ENCODE peak calls at places on chromosomes 6 and 20, in ten cellular contexts. One of them, this sample, is unnamed.

GRCh38 chr6:122388945-122389344 is 10.5 kb upstream of the HSF2 start:
- DNase-seq in esophagus squamous epithelium: no peak
- DNase-seq in fibroblast of pulmonary artery: no peak
- DNase-seq in AG09309: no peak
- DNase-seq in left lung: no peak
- DNase-seq in mammary epithelial cell: no peak
- DNase-seq in breast epithelium: no peak
- DNase-seq in adrenal gland: no peak
- DNase-seq in bronchial epithelial cell: no peak
- DNase-seq in sigmoid colon: no peak
- DNase-seq in this sample: no peak

GRCh38 chr6:30743099-30744053 is 889 bp upstream of the FLOT1 start:
- DNase-seq in esophagus squamous epithelium: no peak
- DNase-seq in fibroblast of pulmonary artery: peak; percentile 44
- DNase-seq in AG09309: no peak
- DNase-seq in left lung: peak; percentile 84
- DNase-seq in mammary epithelial cell: peak; percentile 50
- DNase-seq in breast epithelium: no peak
- DNase-seq in adrenal gland: peak; percentile 66
- DNase-seq in bronchial epithelial cell: no peak
- DNase-seq in sigmoid colon: peak; percentile 79
- DNase-seq in this sample: peak; percentile 64

GRCh38 chr20:53032021-53033001 is 60.2 kb downstream of the TSHZ2 start:
- DNase-seq in esophagus squamous epithelium: no peak
- DNase-seq in fibroblast of pulmonary artery: peak; percentile 94
- DNase-seq in AG09309: peak; percentile 86
- DNase-seq in left lung: no peak
- DNase-seq in mammary epithelial cell: peak; percentile 87
- DNase-seq in breast epithelium: no peak
- DNase-seq in adrenal gland: peak; percentile 87
- DNase-seq in bronchial epithelial cell: peak; percentile 85
- DNase-seq in sigmoid colon: peak; percentile 79
- DNase-seq in this sample: no peak

GRCh38 chr6:116144590-116144989 is 18.7 kb upstream of the COL10A1 start:
- DNase-seq in esophagus squamous epithelium: no peak
- DNase-seq in fibroblast of pulmonary artery: peak; percentile 77
- DNase-seq in AG09309: peak; percentile 53
- DNase-seq in left lung: no peak
- DNase-seq in mammary epithelial cell: peak; percentile 71
- DNase-seq in breast epithelium: no peak
- DNase-seq in adrenal gland: no peak
- DNase-seq in bronchial epithelial cell: peak; percentile 63
- DNase-seq in sigmoid colon: no peak
- DNase-seq in this sample: no peak

GRCh38 chr6:8383584-8383983 is 51.8 kb downstream of the SLC35B3 start:
- DNase-seq in esophagus squamous epithelium: no peak
- DNase-seq in fibroblast of pulmonary artery: no peak
- DNase-seq in AG09309: no peak
- DNase-seq in left lung: no peak
- DNase-seq in mammary epithelial cell: no peak
- DNase-seq in breast epithelium: no peak
- DNase-seq in adrenal gland: no peak
- DNase-seq in bronchial epithelial cell: no peak
- DNase-seq in sigmoid colon: no peak
- DNase-seq in this sample: no peak

GRCh38 chr6:422423-423061 is 31.0 kb downstream of the IRF4 start:
- DNase-seq in esophagus squamous epithelium: no peak
- DNase-seq in fibroblast of pulmonary artery: peak; percentile 63
- DNase-seq in AG09309: peak; percentile 57
- DNase-seq in left lung: no peak
- DNase-seq in mammary epithelial cell: peak; percentile 91
- DNase-seq in breast epithelium: no peak
- DNase-seq in adrenal gland: peak; percentile 67
- DNase-seq in bronchial epithelial cell: peak; percentile 97
- DNase-seq in sigmoid colon: no peak
- DNase-seq in this sample: peak; percentile 76

GRCh38 chr20:5402903-5403531 is 86.3 kb upstream of the PROKR2 start:
- DNase-seq in esophagus squamous epithelium: no peak
- DNase-seq in fibroblast of pulmonary artery: peak; percentile 24
- DNase-seq in AG09309: no peak
- DNase-seq in left lung: no peak
- DNase-seq in mammary epithelial cell: peak; percentile 11
- DNase-seq in breast epithelium: no peak
- DNase-seq in adrenal gland: no peak
- DNase-seq in bronchial epithelial cell: peak; percentile 27
- DNase-seq in sigmoid colon: no peak
- DNase-seq in this sample: peak; percentile 51

GRCh38 chr6:118722820-118723526 is 71.6 kb upstream of the CEP85L start:
- DNase-seq in esophagus squamous epithelium: no peak
- DNase-seq in fibroblast of pulmonary artery: no peak
- DNase-seq in AG09309: no peak
- DNase-seq in left lung: no peak
- DNase-seq in mammary epithelial cell: peak; percentile 70
- DNase-seq in breast epithelium: no peak
- DNase-seq in adrenal gland: no peak
- DNase-seq in bronchial epithelial cell: peak; percentile 59
- DNase-seq in sigmoid colon: no peak
- DNase-seq in this sample: no peak

GRCh38 chr6:47862731-47863130 is 80.9 kb downstream of the OPN5 start:
- DNase-seq in esophagus squamous epithelium: no peak
- DNase-seq in fibroblast of pulmonary artery: no peak
- DNase-seq in AG09309: no peak
- DNase-seq in left lung: no peak
- DNase-seq in mammary epithelial cell: no peak
- DNase-seq in breast epithelium: no peak
- DNase-seq in adrenal gland: no peak
- DNase-seq in bronchial epithelial cell: no peak
- DNase-seq in sigmoid colon: no peak
- DNase-seq in this sample: no peak

GRCh38 chr6:3297909-3298308 is 39.2 kb downstream of the PSMG4 start:
- DNase-seq in esophagus squamous epithelium: no peak
- DNase-seq in fibroblast of pulmonary artery: no peak
- DNase-seq in AG09309: no peak
- DNase-seq in left lung: no peak
- DNase-seq in mammary epithelial cell: no peak
- DNase-seq in breast epithelium: peak; percentile 28
- DNase-seq in adrenal gland: no peak
- DNase-seq in bronchial epithelial cell: no peak
- DNase-seq in sigmoid colon: peak; percentile 54
- DNase-seq in this sample: no peak

GRCh38 chr6:18492957-18493356 is 105.8 kb downstream of the RNF144B start:
- DNase-seq in esophagus squamous epithelium: no peak
- DNase-seq in fibroblast of pulmonary artery: no peak
- DNase-seq in AG09309: no peak
- DNase-seq in left lung: no peak
- DNase-seq in mammary epithelial cell: no peak
- DNase-seq in breast epithelium: no peak
- DNase-seq in adrenal gland: no peak
- DNase-seq in bronchial epithelial cell: no peak
- DNase-seq in sigmoid colon: no peak
- DNase-seq in this sample: no peak

GRCh38 chr20:53899351-53900167 is 170.8 kb downstream of the BCAS1 start:
- DNase-seq in esophagus squamous epithelium: no peak
- DNase-seq in fibroblast of pulmonary artery: peak; percentile 58
- DNase-seq in AG09309: no peak
- DNase-seq in left lung: no peak
- DNase-seq in mammary epithelial cell: peak; percentile 96
- DNase-seq in breast epithelium: no peak
- DNase-seq in adrenal gland: peak; percentile 60
- DNase-seq in bronchial epithelial cell: peak; percentile 78
- DNase-seq in sigmoid colon: no peak
- DNase-seq in this sample: peak; percentile 88

GRCh38 chr6:80527552-80528052 is 421.1 kb downstream of the BCKDHB start:
- DNase-seq in esophagus squamous epithelium: no peak
- DNase-seq in fibroblast of pulmonary artery: no peak
- DNase-seq in AG09309: no peak
- DNase-seq in left lung: no peak
- DNase-seq in mammary epithelial cell: peak; percentile 40
- DNase-seq in breast epithelium: no peak
- DNase-seq in adrenal gland: no peak
- DNase-seq in bronchial epithelial cell: peak; percentile 81
- DNase-seq in sigmoid colon: no peak
- DNase-seq in this sample: no peak

GRCh38 chr6:75412937-75413662 is 80.5 kb downstream of the FILIP1 start:
- DNase-seq in esophagus squamous epithelium: no peak
- DNase-seq in fibroblast of pulmonary artery: peak; percentile 58
- DNase-seq in AG09309: no peak
- DNase-seq in left lung: no peak
- DNase-seq in mammary epithelial cell: no peak
- DNase-seq in breast epithelium: no peak
- DNase-seq in adrenal gland: no peak
- DNase-seq in bronchial epithelial cell: no peak
- DNase-seq in sigmoid colon: no peak
- DNase-seq in this sample: no peak

GRCh38 chr20:51043811-51044210 is 20.9 kb upstream of the KCNG1 start:
- DNase-seq in esophagus squamous epithelium: no peak
- DNase-seq in fibroblast of pulmonary artery: no peak
- DNase-seq in AG09309: no peak
- DNase-seq in left lung: no peak
- DNase-seq in mammary epithelial cell: peak; percentile 46
- DNase-seq in breast epithelium: peak; percentile 19
- DNase-seq in adrenal gland: no peak
- DNase-seq in bronchial epithelial cell: peak; percentile 73
- DNase-seq in sigmoid colon: no peak
- DNase-seq in this sample: no peak

DNA sequence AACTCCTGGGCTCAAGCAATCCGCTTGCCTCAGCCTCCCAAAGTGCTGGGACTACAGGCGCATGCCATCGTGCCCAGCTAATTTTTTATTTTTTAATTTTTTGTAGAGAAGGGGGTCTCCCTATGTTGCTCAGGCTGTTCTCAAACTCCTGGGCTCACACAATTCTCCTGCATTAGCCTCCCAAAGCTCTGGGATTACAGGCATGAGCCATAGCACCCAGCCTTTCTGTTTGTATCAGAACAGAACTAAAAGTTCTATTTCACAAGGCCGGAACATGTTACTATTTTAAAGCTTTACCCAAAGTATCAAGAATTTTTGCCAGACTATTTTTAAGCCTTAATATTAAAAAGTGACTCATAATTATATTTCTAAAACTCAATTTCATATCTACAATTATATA is 42.4 kb downstream of the NDRG3 start:
- DNase-seq in esophagus squamous epithelium: no peak
- DNase-seq in fibroblast of pulmonary artery: no peak
- DNase-seq in AG09309: no peak
- DNase-seq in left lung: no peak
- DNase-seq in mammary epithelial cell: no peak
- DNase-seq in breast epithelium: no peak
- DNase-seq in adrenal gland: no peak
- DNase-seq in bronchial epithelial cell: no peak
- DNase-seq in sigmoid colon: no peak
- DNase-seq in this sample: no peak
- H3K4me3 ChIP-seq in esophagus squamous epithelium: no peak overlapping the region
- H3K4me3 ChIP-seq in fibroblast of pulmonary artery: no peak overlapping the region
- H3K4me3 ChIP-seq in AG09309: no peak overlapping the region
- H3K4me3 ChIP-seq in left lung: no peak overlapping the region
- H3K4me3 ChIP-seq in mammary epithelial cell: no peak overlapping the region
- H3K4me3 ChIP-seq in breast epithelium: no peak overlapping the region
- H3K4me3 ChIP-seq in adrenal gland: no peak overlapping the region
- H3K4me3 ChIP-seq in bronchial epithelial cell: no peak overlapping the region
- H3K4me3 ChIP-seq in sigmoid colon: no peak overlapping the region
- H3K4me3 ChIP-seq in this sample: no peak overlapping the region

DNA sequence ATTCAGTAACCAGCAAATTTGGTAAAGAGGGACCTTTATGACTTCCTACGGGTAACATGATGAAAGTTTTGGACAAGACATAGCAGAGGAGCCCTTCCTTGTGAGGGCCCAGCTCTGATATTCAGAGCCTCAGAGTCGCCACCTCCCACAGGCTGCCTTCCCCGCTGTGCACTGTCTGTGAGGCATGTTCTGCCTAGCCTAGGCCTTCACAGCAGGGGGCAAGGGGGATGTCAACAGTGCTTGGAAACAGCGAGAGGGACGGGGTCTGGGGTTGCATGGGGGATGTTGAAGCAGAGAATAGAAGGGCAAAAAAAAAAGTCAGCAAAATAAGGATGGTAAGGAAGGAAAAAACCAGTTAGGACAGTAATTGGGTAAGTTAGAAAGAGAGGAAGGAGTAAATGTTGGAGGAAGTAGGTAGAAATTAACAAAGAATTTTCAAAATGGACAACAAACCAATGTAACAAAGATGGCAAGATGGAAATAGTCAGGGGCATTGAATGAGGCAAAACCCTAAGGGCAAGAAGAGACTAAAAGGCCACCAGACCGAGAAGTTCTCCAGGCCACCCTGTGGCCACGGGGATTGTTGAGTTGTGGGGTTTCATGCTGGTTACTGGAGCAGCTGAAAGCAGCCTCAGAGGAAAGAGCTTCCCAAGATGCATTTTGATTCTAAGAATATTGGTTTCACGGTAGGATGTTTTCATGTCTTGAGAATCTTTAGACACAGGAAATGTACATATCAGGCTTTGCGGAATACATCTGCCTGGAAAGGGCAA is 139.8 kb downstream of the LY86 start:
- DNase-seq in esophagus squamous epithelium: no peak
- DNase-seq in fibroblast of pulmonary artery: no peak
- DNase-seq in AG09309: no peak
- DNase-seq in left lung: no peak
- DNase-seq in mammary epithelial cell: no peak
- DNase-seq in breast epithelium: no peak
- DNase-seq in adrenal gland: no peak
- DNase-seq in bronchial epithelial cell: no peak
- DNase-seq in sigmoid colon: no peak
- DNase-seq in this sample: no peak
- TF ChIP-seq CTCF in esophagus squamous epithelium: no peak
- TF ChIP-seq CTCF in fibroblast of pulmonary artery: no peak
- TF ChIP-seq CTCF in AG09309: no peak
- TF ChIP-seq CTCF in left lung: no peak
- TF ChIP-seq CTCF in mammary epithelial cell: no peak
- TF ChIP-seq CTCF in breast epithelium: no peak
- TF ChIP-seq CTCF in adrenal gland: no peak
- TF ChIP-seq CTCF in bronchial epithelial cell: no peak
- TF ChIP-seq CTCF in sigmoid colon: no peak
- TF ChIP-seq CTCF in this sample: no peak

DNA sequence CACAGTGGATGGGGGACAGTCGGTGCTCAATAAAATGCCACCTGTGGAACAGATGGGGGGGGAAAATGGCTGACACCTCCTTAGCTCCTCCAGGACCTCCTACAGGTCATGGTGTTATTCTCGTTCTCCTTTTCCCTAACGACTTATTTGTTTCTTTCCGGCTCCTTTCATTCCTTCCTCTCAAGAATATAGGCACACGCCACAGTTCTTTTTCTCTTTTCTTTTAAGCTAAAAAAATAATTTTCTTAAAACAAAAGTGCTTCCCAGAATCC is 1.4 kb upstream of the RNASET2 start:
- DNase-seq in esophagus squamous epithelium: no peak
- DNase-seq in fibroblast of pulmonary artery: no peak
- DNase-seq in AG09309: no peak
- DNase-seq in left lung: no peak
- DNase-seq in mammary epithelial cell: no peak
- DNase-seq in breast epithelium: no peak
- DNase-seq in adrenal gland: no peak
- DNase-seq in bronchial epithelial cell: no peak
- DNase-seq in sigmoid colon: no peak
- DNase-seq in this sample: peak; percentile 42
- H3K4me3 ChIP-seq in esophagus squamous epithelium: peak overlapping the region; percentile 92
- H3K4me3 ChIP-seq in fibroblast of pulmonary artery: no peak overlapping the region
- H3K4me3 ChIP-seq in AG09309: no peak overlapping the region
- H3K4me3 ChIP-seq in left lung: peak overlapping the region; percentile 97
- H3K4me3 ChIP-seq in mammary epithelial cell: no peak overlapping the region
- H3K4me3 ChIP-seq in breast epithelium: no peak overlapping the region
- H3K4me3 ChIP-seq in adrenal gland: no peak overlapping the region
- H3K4me3 ChIP-seq in bronchial epithelial cell: no peak overlapping the region
- H3K4me3 ChIP-seq in sigmoid colon: no peak overlapping the region
- H3K4me3 ChIP-seq in this sample: peak overlapping the region; percentile 91

GRCh38 chr6:39892490-39893129 is 41.7 kb downstream of the MOCS1 start:
- DNase-seq in esophagus squamous epithelium: no peak
- DNase-seq in fibroblast of pulmonary artery: peak; percentile 83
- DNase-seq in AG09309: peak; percentile 16
- DNase-seq in left lung: peak; percentile 88
- DNase-seq in mammary epithelial cell: peak; percentile 17
- DNase-seq in breast epithelium: no peak
- DNase-seq in adrenal gland: peak; percentile 86
- DNase-seq in bronchial epithelial cell: peak; percentile 40
- DNase-seq in sigmoid colon: no peak
- DNase-seq in this sample: peak; percentile 47
- TF ChIP-seq CTCF in esophagus squamous epithelium: peak; percentile 64
- TF ChIP-seq CTCF in fibroblast of pulmonary artery: peak; percentile 93
- TF ChIP-seq CTCF in AG09309: peak; percentile 92
- TF ChIP-seq CTCF in left lung: peak; percentile 37
- TF ChIP-seq CTCF in mammary epithelial cell: peak; percentile 81
- TF ChIP-seq CTCF in breast epithelium: peak; percentile 33
- TF ChIP-seq CTCF in adrenal gland: peak; percentile 80
- TF ChIP-seq CTCF in bronchial epithelial cell: peak; percentile 83
- TF ChIP-seq CTCF in sigmoid colon: peak; percentile 65
- TF ChIP-seq CTCF in this sample: peak; percentile 56